ENCODE peak calls at places on chromosomes 3 and 15, in four cellular contexts. One of them, this sample, is unnamed.

GRCh38 chr3:64059484-64059883 is 36.2 kb upstream of the PSMD6 start:
- ATAC-seq in upper lobe of left lung: no peak
- ATAC-seq in HepG2: no peak
- ATAC-seq in GM12878: no peak
- ATAC-seq in this sample: no peak

GRCh38 chr3:190012314-190012782 is 108.3 kb downstream of the P3H2 start:
- ATAC-seq in HepG2: peak
- ATAC-seq in GM12878: no peak
- ATAC-seq in upper lobe of left lung: no peak
- ATAC-seq in this sample: no peak

GRCh38 chr15:31215490-31216209 is 111.0 kb upstream of the KLF13 start:
- ATAC-seq in GM12878: peak
- ATAC-seq in upper lobe of left lung: peak
- ATAC-seq in HepG2: peak
- ATAC-seq in this sample: peak

GRCh38 chr15:36359286-36359685 is 220.1 kb upstream of the CDIN1 start:
- ATAC-seq in HepG2: no peak
- ATAC-seq in GM12878: no peak
- ATAC-seq in upper lobe of left lung: no peak
- ATAC-seq in this sample: no peak

GRCh38 chr3:27900316-27900715 is 178.2 kb upstream of the EOMES start:
- ATAC-seq in upper lobe of left lung: no peak
- ATAC-seq in HepG2: no peak
- ATAC-seq in GM12878: peak
- ATAC-seq in this sample: no peak

GRCh38 chr3:143037867-143038266 is 36.5 kb downstream of the U2SURP start:
- ATAC-seq in upper lobe of left lung: no peak
- ATAC-seq in GM12878: peak
- ATAC-seq in HepG2: peak
- ATAC-seq in this sample: no peak

GRCh38 chr3:14125193-14126016 is 553 bp downstream of the TMEM43 start:
- ATAC-seq in upper lobe of left lung: peak
- ATAC-seq in GM12878: peak
- ATAC-seq in HepG2: peak
- ATAC-seq in this sample: peak

GRCh38 chr15:34855397-34855796 is 60.0 kb upstream of the ACTC1 start:
- ATAC-seq in upper lobe of left lung: no peak
- ATAC-seq in GM12878: no peak
- ATAC-seq in HepG2: no peak
- ATAC-seq in this sample: no peak

GRCh38 chr3:13083898-13084297 is 10.7 kb upstream of the IQSEC1 start:
- ATAC-seq in GM12878: peak
- ATAC-seq in upper lobe of left lung: no peak
- ATAC-seq in HepG2: no peak
- ATAC-seq in this sample: no peak

GRCh38 chr3:9791790-9792404 is 376 bp downstream of the TADA3 start:
- ATAC-seq in HepG2: no peak
- ATAC-seq in upper lobe of left lung: no peak
- ATAC-seq in GM12878: no peak
- ATAC-seq in this sample: no peak

GRCh38 chr15:101151286-101151685 is 100.6 kb downstream of the CHSY1 start:
- ATAC-seq in GM12878: peak
- ATAC-seq in HepG2: no peak
- ATAC-seq in upper lobe of left lung: no peak
- ATAC-seq in this sample: no peak

GRCh38 chr15:96336643-96337353 is 6.3 kb downstream of the NR2F2 start:
- ATAC-seq in upper lobe of left lung: no peak
- ATAC-seq in GM12878: peak
- ATAC-seq in HepG2: peak
- ATAC-seq in this sample: no peak

GRCh38 chr15:66805207-66805975 is 103.4 kb downstream of the SMAD6 start:
- ATAC-seq in GM12878: no peak
- ATAC-seq in HepG2: no peak
- ATAC-seq in upper lobe of left lung: no peak
- ATAC-seq in this sample: no peak

GRCh38 chr3:39254806-39255449 is 24.9 kb downstream of the CX3CR1 start:
- ATAC-seq in upper lobe of left lung: no peak
- ATAC-seq in GM12878: no peak
- ATAC-seq in HepG2: no peak
- ATAC-seq in this sample: no peak

GRCh38 chr3:172317984-172318383 is 130.3 kb downstream of the GHSR start:
- ATAC-seq in upper lobe of left lung: peak
- ATAC-seq in GM12878: peak
- ATAC-seq in HepG2: peak
- ATAC-seq in this sample: peak

GRCh38 chr3:187072582-187072981 is 66.7 kb downstream of the RPL39L start:
- ATAC-seq in HepG2: peak
- ATAC-seq in upper lobe of left lung: no peak
- ATAC-seq in GM12878: peak
- ATAC-seq in this sample: no peak

GRCh38 chr3:43153189-43154083 is 47.6 kb upstream of the POMGNT2 start:
- ATAC-seq in upper lobe of left lung: peak
- ATAC-seq in GM12878: no peak
- ATAC-seq in HepG2: no peak
- ATAC-seq in this sample: peak

GRCh38 chr3:27861047-27862036 is 139.2 kb upstream of the EOMES start:
- ATAC-seq in upper lobe of left lung: no peak
- ATAC-seq in GM12878: peak
- ATAC-seq in HepG2: no peak
- ATAC-seq in this sample: no peak

GRCh38 chr3:98814799-98815450 is 51.8 kb downstream of the ST3GAL6 start:
- ATAC-seq in HepG2: no peak
- ATAC-seq in GM12878: no peak
- ATAC-seq in upper lobe of left lung: no peak
- ATAC-seq in this sample: no peak

GRCh38 chr15:60842694-60843093 is 363.8 kb upstream of the ICE2 start:
- ATAC-seq in GM12878: no peak
- ATAC-seq in HepG2: no peak
- ATAC-seq in upper lobe of left lung: no peak
- ATAC-seq in this sample: no peak

GRCh38 chr15:60840703-60841411 is 361.9 kb upstream of the ICE2 start:
- ATAC-seq in upper lobe of left lung: no peak
- ATAC-seq in GM12878: no peak
- ATAC-seq in HepG2: no peak
- ATAC-seq in this sample: no peak

GRCh38 chr15:60843482-60843881 is 364.5 kb upstream of the ICE2 start:
- ATAC-seq in GM12878: no peak
- ATAC-seq in upper lobe of left lung: no peak
- ATAC-seq in HepG2: no peak
- ATAC-seq in this sample: no peak

GRCh38 chr15:60844010-60844409 is 365.1 kb upstream of the ICE2 start:
- ATAC-seq in GM12878: no peak
- ATAC-seq in HepG2: peak
- ATAC-seq in upper lobe of left lung: no peak
- ATAC-seq in this sample: no peak

GRCh38 chr15:60844431-60845174 is 365.7 kb upstream of the ICE2 start:
- ATAC-seq in HepG2: no peak
- ATAC-seq in upper lobe of left lung: peak
- ATAC-seq in GM12878: peak
- ATAC-seq in this sample: no peak
- TF ChIP-seq CTCF in HepG2: no peak
- TF ChIP-seq CTCF in upper lobe of left lung: no peak
- TF ChIP-seq CTCF in GM12878: no peak
- TF ChIP-seq CTCF in this sample: no peak

GRCh38 chr15:80484312-80484981 is 80.3 kb downstream of the ARNT2 start:
- ATAC-seq in GM12878: no peak
- ATAC-seq in upper lobe of left lung: no peak
- ATAC-seq in HepG2: no peak
- ATAC-seq in this sample: peak
- TF ChIP-seq POLR2AphosphoS5 in GM12878: no peak
- TF ChIP-seq POLR2AphosphoS5 in upper lobe of left lung: no peak
- TF ChIP-seq POLR2AphosphoS5 in HepG2: no peak
- TF ChIP-seq POLR2AphosphoS5 in this sample: peak

DNA sequence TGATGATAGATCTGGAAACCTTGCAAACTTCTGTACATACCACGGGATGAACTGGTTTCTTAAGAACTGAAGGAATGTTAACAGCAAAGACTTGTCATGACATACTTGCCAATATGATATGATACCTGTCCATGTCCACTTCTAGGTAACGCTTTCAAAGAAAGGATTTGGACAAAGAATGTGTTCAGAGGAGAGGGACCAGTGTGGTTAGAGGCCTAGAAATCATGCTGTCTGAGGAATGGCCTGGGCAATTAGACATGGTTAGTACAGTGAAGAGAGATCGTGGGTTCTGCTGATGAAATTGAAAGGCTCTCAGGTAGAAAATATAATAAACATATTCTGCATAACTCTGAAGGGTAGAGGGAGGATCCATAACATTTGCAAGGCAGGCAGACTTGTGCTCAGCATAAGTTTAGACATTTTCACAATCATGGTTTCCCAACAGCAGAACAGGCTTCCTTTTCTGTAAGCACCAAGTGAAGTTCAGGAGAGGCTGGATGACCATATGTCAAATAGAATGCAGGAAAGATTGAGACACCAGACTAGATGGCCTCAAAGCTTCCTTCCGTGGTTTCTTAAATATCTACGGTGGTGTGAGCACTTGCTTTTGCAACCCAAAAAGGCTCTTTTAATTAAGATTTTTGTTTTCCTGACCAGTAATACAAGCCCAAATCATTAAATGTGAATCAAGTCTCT is 39.9 kb downstream of the TGFBR2 start:
- ATAC-seq in GM12878: no peak
- ATAC-seq in upper lobe of left lung: peak
- ATAC-seq in HepG2: no peak
- ATAC-seq in this sample: no peak
- H3K27ac ChIP-seq in GM12878: no peak
- H3K27ac ChIP-seq in upper lobe of left lung: peak
- H3K27ac ChIP-seq in HepG2: no peak
- H3K27ac ChIP-seq in this sample: no peak

GRCh38 chr3:53696401-53697172 is 149.6 kb downstream of the CHDH start:
- ATAC-seq in GM12878: no peak
- ATAC-seq in HepG2: peak
- ATAC-seq in upper lobe of left lung: peak
- ATAC-seq in this sample: peak
- TF ChIP-seq CTCF in GM12878: no peak
- TF ChIP-seq CTCF in HepG2: peak
- TF ChIP-seq CTCF in upper lobe of left lung: no peak
- TF ChIP-seq CTCF in this sample: no peak